ENCODE peak calls at places on chromosomes 5 and 9, in six cellular contexts. A is thoracic aorta; R is aorta; Y is effector memory CD4-positive, alpha-beta T cell; N is CD8-positive, alpha-beta T cell; U is IMR-90. O is an unnamed sample. For H3K36me3, the result is how much of the 10 kb centered on the place peaks cover.

GRCh38 chr5:97242351-97242750 is 59.3 kb upstream of the RIOK2 start:
- DNase-seq in A (no peak), R (no peak), Y (no peak), N (no peak), U (no peak), O (no peak)

GRCh38 chr5:112419050-112419595 is at the start of gene EPB41L4A:
- DNase-seq in A (no peak), R (peak), Y (no peak), N (no peak), U (no peak), O (no peak)

GRCh38 chr5:78594946-78595921 is 53.3 kb downstream of the LHFPL2 start:
- DNase-seq in A (peak), R (no peak), Y (no peak), N (no peak), U (peak), O (no peak)

GRCh38 chr5:106876665-106877194 is 794.0 kb downstream of the EFNA5 start:
- DNase-seq in A (no peak), R (no peak), Y (no peak), N (no peak), U (no peak), O (no peak)

GRCh38 chr5:109246841-109247592 is 162.8 kb downstream of the PJA2 start:
- DNase-seq in A (no peak), R (no peak), Y (no peak), N (no peak), U (no peak), O (no peak)

GRCh38 chr9:91043786-91044185 is 242.2 kb downstream of the SYK start:
- DNase-seq in A (no peak), R (no peak), Y (no peak), N (no peak), U (no peak), O (no peak)

GRCh38 chr9:87088621-87089020 is 141.3 kb upstream of the GAS1 start:
- DNase-seq in A (no peak), R (no peak), Y (no peak), N (no peak), U (no peak), O (no peak)

GRCh38 chr5:57215629-57216195 is 41.9 kb downstream of the GPBP1 start:
- DNase-seq in A (no peak), R (no peak), Y (no peak), N (no peak), U (peak), O (no peak)

GRCh38 chr5:149438281-149438680 is 59.2 kb upstream of the IL17B start:
- DNase-seq in A (no peak), R (no peak), Y (no peak), N (no peak), U (no peak), O (no peak)

GRCh38 chr5:149441986-149442385 is 62.9 kb upstream of the IL17B start:
- DNase-seq in A (no peak), R (no peak), Y (no peak), N (no peak), U (no peak), O (no peak)

GRCh38 chr5:149441194-149441753 is 62.2 kb upstream of the IL17B start:
- DNase-seq in A (no peak), R (no peak), Y (no peak), N (no peak), U (no peak), O (no peak)

GRCh38 chr5:149438711-149439132 is 59.6 kb upstream of the IL17B start:
- DNase-seq in A (no peak), R (no peak), Y (no peak), N (no peak), U (peak), O (no peak)

GRCh38 chr5:149439899-149440655 is 61.0 kb upstream of the IL17B start:
- DNase-seq in A (no peak), R (no peak), Y (no peak), N (no peak), U (peak), O (no peak)
- H3K27ac ChIP-seq in A (no peak), R (no peak), Y (no peak), N (no peak), U (no peak), O (no peak)

GRCh38 chr5:68268363-68269130 is 53.0 kb downstream of the PIK3R1 start:
- DNase-seq in A (no peak), R (no peak), Y (no peak), N (no peak), U (no peak), O (no peak)
- H3K4me3 ChIP-seq in A (peak), R (no peak), Y (no peak), N (no peak), U (no peak), O (peak)

DNA sequence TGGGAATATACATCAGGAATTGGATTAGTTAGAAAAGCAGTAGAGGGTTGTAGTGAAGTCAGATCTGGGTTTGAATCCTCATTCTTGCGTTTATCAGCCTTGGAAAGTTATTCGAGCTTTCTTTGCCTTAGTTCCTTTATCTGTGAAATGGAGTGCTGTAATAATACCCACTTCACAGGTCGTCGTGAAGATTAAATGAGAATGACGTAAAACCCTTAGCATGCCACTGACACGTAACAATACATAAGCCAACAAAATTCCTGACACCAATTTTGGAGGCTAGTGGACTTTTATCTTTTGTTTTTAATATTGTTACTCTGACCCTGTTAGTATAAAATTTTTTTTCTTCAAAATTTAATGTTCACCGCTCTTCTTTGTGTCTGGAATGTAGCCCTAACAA is 3.4 kb downstream of the SKP2 start:
- DNase-seq in A (no peak), R (no peak), Y (no peak), N (no peak), U (no peak), O (no peak)
- H3K36me3 ChIP-seq in A (under half), R (under half), Y (under half), N (under half), U (under half), O (under half)

GRCh38 chr9:94826644-94827410 is 100.3 kb downstream of the AOPEP start:
- DNase-seq in A (no peak), R (no peak), Y (no peak), N (no peak), U (no peak), O (no peak)
- H3K27ac ChIP-seq in A (peak), R (peak), Y (no peak), N (no peak), U (no peak), O (no peak)

DNA sequence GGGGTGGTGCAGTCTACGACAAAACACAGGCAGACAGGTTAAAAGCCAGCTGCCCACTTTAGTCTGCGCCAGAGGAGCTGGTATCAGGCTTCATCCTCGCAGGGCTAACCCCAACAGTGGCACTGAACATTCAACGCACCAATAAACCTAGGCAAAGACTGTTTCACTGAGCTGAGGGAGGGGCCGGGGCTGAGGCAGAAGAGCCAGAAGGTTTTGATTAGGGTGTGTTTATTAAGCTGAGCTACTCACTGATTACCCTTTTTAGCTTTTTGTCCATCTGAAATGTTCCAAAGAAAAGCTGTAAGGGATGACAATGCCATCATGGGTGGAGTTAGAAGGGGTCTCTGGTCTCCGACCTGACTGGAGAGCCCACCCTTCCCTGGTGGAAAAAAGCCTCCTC is 1.4 kb downstream of the ZMYND19 start:
- DNase-seq in A (no peak), R (no peak), Y (no peak), N (no peak), U (no peak), O (no peak)
- H3K4me3 ChIP-seq in A (no peak), R (no peak), Y (peak), N (no peak), U (no peak), O (no peak)

GRCh38 chr9:124360277-124360676 is 55.0 kb downstream of the PSMB7 start:
- DNase-seq in A (no peak), R (no peak), Y (no peak), N (no peak), U (no peak), O (no peak)
- H3K36me3 ChIP-seq in A (under half), R (under half), Y (under half), N (under half), U (under half), O (under half)

O was measured in CD4-positive, CD25-positive, alpha-beta regulatory T cell.